ENCODE peak calls at places on chromosomes 16 and 17, in five cellular contexts. One of them, this sample, is unnamed.

GRCh38 chr17:2436516-2436915 is 35.7 kb upstream of the MNT start:
- DNase-seq in retinal pigment epithelial cell: no peak
- DNase-seq in pancreas: no peak
- DNase-seq in left ventricle myocardium inferior: no peak
- DNase-seq in GM12865: no peak
- DNase-seq in this sample: no peak

GRCh38 chr16:47503936-47504335 is 42.8 kb downstream of the PHKB start:
- DNase-seq in retinal pigment epithelial cell: no peak
- DNase-seq in pancreas: no peak
- DNase-seq in left ventricle myocardium inferior: no peak
- DNase-seq in GM12865: no peak
- DNase-seq in this sample: no peak

GRCh38 chr17:79916991-79917901 is 78.0 kb upstream of the CBX4 start:
- DNase-seq in retinal pigment epithelial cell: no peak
- DNase-seq in pancreas: peak
- DNase-seq in left ventricle myocardium inferior: no peak
- DNase-seq in GM12865: no peak
- DNase-seq in this sample: no peak

GRCh38 chr17:62656446-62656845 is 29.0 kb downstream of the MRC2 start:
- DNase-seq in retinal pigment epithelial cell: no peak
- DNase-seq in pancreas: no peak
- DNase-seq in left ventricle myocardium inferior: no peak
- DNase-seq in GM12865: no peak
- DNase-seq in this sample: peak

GRCh38 chr16:28186752-28187151 is 25.0 kb downstream of the XPO6 start:
- DNase-seq in retinal pigment epithelial cell: no peak
- DNase-seq in pancreas: no peak
- DNase-seq in left ventricle myocardium inferior: no peak
- DNase-seq in GM12865: peak
- DNase-seq in this sample: no peak

GRCh38 chr17:79617304-79617703 is 6.5 kb upstream of the RBFOX3 start:
- DNase-seq in retinal pigment epithelial cell: no peak
- DNase-seq in pancreas: peak
- DNase-seq in left ventricle myocardium inferior: peak
- DNase-seq in GM12865: no peak
- DNase-seq in this sample: no peak

GRCh38 chr16:54487933-54488332 is 201.3 kb upstream of the IRX3 start:
- DNase-seq in retinal pigment epithelial cell: no peak
- DNase-seq in pancreas: no peak
- DNase-seq in left ventricle myocardium inferior: peak
- DNase-seq in GM12865: no peak
- DNase-seq in this sample: no peak

GRCh38 chr17:50721194-50722010 is 2.0 kb downstream of the LUC7L3 start:
- DNase-seq in retinal pigment epithelial cell: no peak
- DNase-seq in pancreas: no peak
- DNase-seq in left ventricle myocardium inferior: no peak
- DNase-seq in GM12865: no peak
- DNase-seq in this sample: no peak

GRCh38 chr16:71565812-71566700 is 10.8 kb downstream of the TAT start:
- DNase-seq in retinal pigment epithelial cell: no peak
- DNase-seq in pancreas: no peak
- DNase-seq in left ventricle myocardium inferior: no peak
- DNase-seq in GM12865: peak
- DNase-seq in this sample: no peak

GRCh38 chr17:55440391-55440790 is 18.8 kb upstream of the MMD start:
- DNase-seq in retinal pigment epithelial cell: no peak
- DNase-seq in pancreas: no peak
- DNase-seq in left ventricle myocardium inferior: no peak
- DNase-seq in GM12865: no peak
- DNase-seq in this sample: no peak

GRCh38 chr16:87343753-87344050 is 26.5 kb upstream of the C16orf95 start:
- DNase-seq in retinal pigment epithelial cell: no peak
- DNase-seq in pancreas: peak
- DNase-seq in left ventricle myocardium inferior: no peak
- DNase-seq in GM12865: no peak
- DNase-seq in this sample: no peak

GRCh38 chr16:997440-998051 is 16.0 kb downstream of the SOX8 start:
- DNase-seq in retinal pigment epithelial cell: no peak
- DNase-seq in pancreas: no peak
- DNase-seq in left ventricle myocardium inferior: peak
- DNase-seq in GM12865: no peak
- DNase-seq in this sample: peak

GRCh38 chr17:5838661-5839300 is 231.4 kb upstream of the WSCD1 start:
- DNase-seq in retinal pigment epithelial cell: no peak
- DNase-seq in pancreas: no peak
- DNase-seq in left ventricle myocardium inferior: no peak
- DNase-seq in GM12865: no peak
- DNase-seq in this sample: peak

GRCh38 chr17:4632583-4632923 is 8.9 kb downstream of the ALOX15 start:
- DNase-seq in retinal pigment epithelial cell: no peak
- DNase-seq in pancreas: no peak
- DNase-seq in left ventricle myocardium inferior: no peak
- DNase-seq in GM12865: no peak
- DNase-seq in this sample: no peak

GRCh38 chr17:81566461-81567126 is 14.4 kb upstream of the FAAP100 start:
- DNase-seq in retinal pigment epithelial cell: peak
- DNase-seq in pancreas: peak
- DNase-seq in left ventricle myocardium inferior: peak
- DNase-seq in GM12865: no peak
- DNase-seq in this sample: no peak

GRCh38 chr17:37791434-37791833 is 46.6 kb upstream of the HNF1B start:
- DNase-seq in retinal pigment epithelial cell: no peak
- DNase-seq in pancreas: no peak
- DNase-seq in left ventricle myocardium inferior: no peak
- DNase-seq in GM12865: peak
- DNase-seq in this sample: peak

GRCh38 chr17:72466199-72466598 is 345.4 kb downstream of the SOX9 start:
- DNase-seq in retinal pigment epithelial cell: peak
- DNase-seq in pancreas: no peak
- DNase-seq in left ventricle myocardium inferior: no peak
- DNase-seq in GM12865: peak
- DNase-seq in this sample: no peak

GRCh38 chr16:63553980-63554379 is 1517.7 kb upstream of the CDH8 start:
- DNase-seq in retinal pigment epithelial cell: no peak
- DNase-seq in pancreas: no peak
- DNase-seq in left ventricle myocardium inferior: no peak
- DNase-seq in GM12865: no peak
- DNase-seq in this sample: no peak

GRCh38 chr16:22360963-22361659 is 13.3 kb downstream of the CDR2 start:
- DNase-seq in retinal pigment epithelial cell: no peak
- DNase-seq in pancreas: no peak
- DNase-seq in left ventricle myocardium inferior: no peak
- DNase-seq in GM12865: peak
- DNase-seq in this sample: no peak

GRCh38 chr17:70581459-70581858 is 412.1 kb downstream of the KCNJ2 start:
- DNase-seq in retinal pigment epithelial cell: no peak
- DNase-seq in pancreas: no peak
- DNase-seq in left ventricle myocardium inferior: no peak
- DNase-seq in GM12865: no peak
- DNase-seq in this sample: no peak

GRCh38 chr16:4386951-4387565 is 15.4 kb downstream of the VASN start:
- DNase-seq in retinal pigment epithelial cell: no peak
- DNase-seq in pancreas: no peak
- DNase-seq in left ventricle myocardium inferior: no peak
- DNase-seq in GM12865: no peak
- DNase-seq in this sample: no peak

GRCh38 chr16:52470601-52471000 is 76.3 kb downstream of the TOX3 start:
- DNase-seq in retinal pigment epithelial cell: no peak
- DNase-seq in pancreas: no peak
- DNase-seq in left ventricle myocardium inferior: no peak
- DNase-seq in GM12865: no peak
- DNase-seq in this sample: no peak

GRCh38 chr16:70695351-70696070 is 9.7 kb upstream of the MTSS2 start:
- DNase-seq in retinal pigment epithelial cell: no peak
- DNase-seq in pancreas: peak
- DNase-seq in left ventricle myocardium inferior: peak
- DNase-seq in GM12865: no peak
- DNase-seq in this sample: no peak

GRCh38 chr16:67100569-67101300 is 9.0 kb upstream of the PHAF1 start:
- DNase-seq in retinal pigment epithelial cell: peak
- DNase-seq in pancreas: no peak
- DNase-seq in left ventricle myocardium inferior: no peak
- DNase-seq in GM12865: peak
- DNase-seq in this sample: no peak

GRCh38 chr17:67528751-67529436 is 151.8 kb downstream of the PITPNC1 start:
- DNase-seq in retinal pigment epithelial cell: peak
- DNase-seq in pancreas: peak
- DNase-seq in left ventricle myocardium inferior: peak
- DNase-seq in GM12865: no peak
- DNase-seq in this sample: peak

GRCh38 chr16:27378871-27379580 is 22.9 kb upstream of the IL21R start:
- DNase-seq in retinal pigment epithelial cell: no peak
- DNase-seq in pancreas: no peak
- DNase-seq in left ventricle myocardium inferior: no peak
- DNase-seq in GM12865: peak
- DNase-seq in this sample: no peak

GRCh38 chr16:14249291-14250032 is 178.3 kb downstream of the MRTFB start:
- DNase-seq in retinal pigment epithelial cell: no peak
- DNase-seq in pancreas: no peak
- DNase-seq in left ventricle myocardium inferior: no peak
- DNase-seq in GM12865: peak
- DNase-seq in this sample: peak

GRCh38 chr17:3826191-3826590 is 19.9 kb downstream of the NCBP3 start:
- DNase-seq in retinal pigment epithelial cell: no peak
- DNase-seq in pancreas: no peak
- DNase-seq in left ventricle myocardium inferior: no peak
- DNase-seq in GM12865: no peak
- DNase-seq in this sample: no peak

GRCh38 chr16:11692651-11693050 is 24.4 kb downstream of the SNN start:
- DNase-seq in retinal pigment epithelial cell: no peak
- DNase-seq in pancreas: no peak
- DNase-seq in left ventricle myocardium inferior: no peak
- DNase-seq in GM12865: no peak
- DNase-seq in this sample: no peak

GRCh38 chr17:48011405-48012150 is 26.0 kb downstream of the COPZ2 start:
- DNase-seq in retinal pigment epithelial cell: no peak
- DNase-seq in pancreas: no peak
- DNase-seq in left ventricle myocardium inferior: no peak
- DNase-seq in GM12865: peak
- DNase-seq in this sample: peak

GRCh38 chr17:16943032-16943352 is 28.9 kb downstream of the TNFRSF13B start:
- DNase-seq in retinal pigment epithelial cell: no peak
- DNase-seq in pancreas: no peak
- DNase-seq in left ventricle myocardium inferior: no peak
- DNase-seq in GM12865: no peak
- DNase-seq in this sample: no peak

GRCh38 chr16:72995151-72995881 is 52.6 kb downstream of the ZFHX3 start:
- DNase-seq in retinal pigment epithelial cell: no peak
- DNase-seq in pancreas: no peak
- DNase-seq in left ventricle myocardium inferior: no peak
- DNase-seq in GM12865: peak
- DNase-seq in this sample: peak
- TF ChIP-seq CTCF in retinal pigment epithelial cell: peak
- TF ChIP-seq CTCF in pancreas: peak
- TF ChIP-seq CTCF in left ventricle myocardium inferior: peak
- TF ChIP-seq CTCF in GM12865: peak
- TF ChIP-seq CTCF in this sample: peak

DNA sequence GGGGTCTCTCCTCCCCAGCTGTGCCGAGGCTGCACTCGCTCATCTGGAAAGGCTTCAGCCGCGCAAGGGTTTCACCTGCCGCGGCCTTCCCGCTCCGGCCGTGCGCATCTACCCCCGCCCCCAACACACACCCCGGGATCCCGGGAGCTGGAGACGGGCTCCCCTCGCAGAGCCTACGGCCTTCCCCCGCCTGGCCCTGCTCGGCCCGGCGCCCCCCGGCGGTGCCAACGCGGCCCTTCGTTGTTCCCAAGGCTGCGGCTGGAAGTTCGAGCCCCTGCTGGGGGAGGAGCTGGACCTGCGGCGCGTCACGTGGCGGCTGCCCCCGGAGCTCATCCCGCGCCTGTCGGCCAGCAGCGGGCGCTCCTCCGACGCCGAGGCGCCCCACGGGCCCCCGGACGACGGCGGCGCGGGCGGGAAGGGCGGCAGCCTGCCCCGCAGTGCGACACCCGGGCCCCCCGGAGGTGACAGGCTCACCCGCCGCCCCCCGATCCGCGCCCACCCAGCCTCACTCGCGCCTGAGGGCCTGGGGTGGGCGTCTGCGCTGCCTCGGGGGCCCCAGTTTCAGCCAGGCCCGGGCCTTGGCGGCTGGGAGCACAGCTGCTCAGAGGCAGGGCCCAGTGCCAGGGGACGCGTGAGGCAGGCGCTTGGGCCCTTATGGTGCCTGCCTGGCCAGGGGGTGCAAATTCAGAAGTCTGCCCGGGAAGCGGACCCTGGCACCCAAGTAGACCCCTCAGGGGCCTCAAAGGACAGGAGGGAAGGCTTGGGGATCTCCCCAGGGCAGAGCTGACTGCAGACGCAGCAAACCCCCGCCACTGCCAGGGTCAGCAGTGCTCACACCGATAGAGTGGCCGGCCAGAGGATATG is 11.2 kb downstream of the GALK1 start:
- DNase-seq in retinal pigment epithelial cell: no peak
- DNase-seq in pancreas: peak
- DNase-seq in left ventricle myocardium inferior: peak
- DNase-seq in GM12865: peak
- DNase-seq in this sample: peak
- TF ChIP-seq CTCF in retinal pigment epithelial cell: peak
- TF ChIP-seq CTCF in pancreas: peak
- TF ChIP-seq CTCF in left ventricle myocardium inferior: peak
- TF ChIP-seq CTCF in GM12865: peak
- TF ChIP-seq CTCF in this sample: peak

GRCh38 chr17:49217651-49218413 is 7.3 kb downstream of the ABI3 start:
- DNase-seq in retinal pigment epithelial cell: no peak
- DNase-seq in pancreas: no peak
- DNase-seq in left ventricle myocardium inferior: peak
- DNase-seq in GM12865: peak
- DNase-seq in this sample: no peak
- TF ChIP-seq CTCF in retinal pigment epithelial cell: no peak
- TF ChIP-seq CTCF in pancreas: no peak
- TF ChIP-seq CTCF in left ventricle myocardium inferior: no peak
- TF ChIP-seq CTCF in GM12865: no peak
- TF ChIP-seq CTCF in this sample: no peak

DNA sequence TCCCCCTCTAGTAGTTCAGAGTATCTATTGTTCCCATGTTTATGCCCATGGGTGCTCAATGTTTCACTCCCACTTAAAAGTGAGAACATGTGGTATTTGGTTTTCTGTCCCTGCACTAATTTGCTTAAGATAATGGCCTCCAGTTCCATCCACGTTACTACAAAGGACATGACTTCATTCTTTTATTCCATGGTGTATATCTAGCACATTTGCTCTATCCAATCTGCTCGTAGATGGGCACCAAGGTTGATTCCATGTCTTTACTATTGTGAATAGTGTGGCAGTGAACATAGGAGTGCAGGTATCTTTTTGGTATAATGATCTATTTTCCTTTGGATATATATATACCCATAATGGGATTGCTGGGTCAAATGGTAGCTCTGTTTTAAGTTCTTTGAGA is 169.2 kb upstream of the TBX2 start:
- DNase-seq in retinal pigment epithelial cell: no peak
- DNase-seq in pancreas: no peak
- DNase-seq in left ventricle myocardium inferior: no peak
- DNase-seq in GM12865: no peak
- DNase-seq in this sample: no peak
- TF ChIP-seq CTCF in retinal pigment epithelial cell: no peak
- TF ChIP-seq CTCF in pancreas: no peak
- TF ChIP-seq CTCF in left ventricle myocardium inferior: no peak
- TF ChIP-seq CTCF in GM12865: no peak
- TF ChIP-seq CTCF in this sample: no peak

GRCh38 chr17:19648475-19649406 is at the start of gene ALDH3A2:
- DNase-seq in retinal pigment epithelial cell: peak
- DNase-seq in pancreas: peak
- DNase-seq in left ventricle myocardium inferior: peak
- DNase-seq in GM12865: peak
- DNase-seq in this sample: peak
- TF ChIP-seq CTCF in retinal pigment epithelial cell: peak
- TF ChIP-seq CTCF in pancreas: no peak
- TF ChIP-seq CTCF in left ventricle myocardium inferior: peak
- TF ChIP-seq CTCF in GM12865: no peak
- TF ChIP-seq CTCF in this sample: no peak

GRCh38 chr17:64017381-64017980 is 3.0 kb downstream of the ICAM2 start:
- DNase-seq in retinal pigment epithelial cell: no peak
- DNase-seq in pancreas: no peak
- DNase-seq in left ventricle myocardium inferior: no peak
- DNase-seq in GM12865: no peak
- DNase-seq in this sample: no peak
- TF ChIP-seq CTCF in retinal pigment epithelial cell: peak
- TF ChIP-seq CTCF in pancreas: peak
- TF ChIP-seq CTCF in left ventricle myocardium inferior: peak
- TF ChIP-seq CTCF in GM12865: peak
- TF ChIP-seq CTCF in this sample: peak

This sample was measured in WTC11.